ENCODE peak calls at places on chromosome 11, in six cellular contexts. X, W, P, G, D and S are unnamed samples.

GRCh38 chr11:17014321-17014773 is at the start of gene PLEKHA7:
- DNase-seq in X (no peak), W (no peak), P (peak; percentile 34), G (no peak), D (no peak), S (no peak)

GRCh38 chr11:36264011-36264410 is 25.2 kb downstream of the COMMD9 start:
- DNase-seq in X (no peak), W (no peak), P (no peak), G (no peak), D (no peak), S (no peak)

GRCh38 chr11:11669447-11669846 is 47.6 kb upstream of the GALNT18 start:
- DNase-seq in X (no peak), W (no peak), P (no peak), G (no peak), D (no peak), S (no peak)

GRCh38 chr11:73945396-73945795 is 5.4 kb upstream of the DNAJB13 start:
- DNase-seq in X (no peak), W (no peak), P (no peak), G (no peak), D (no peak), S (no peak)

GRCh38 chr11:132123449-132123848 is 753.0 kb downstream of the NTM start:
- DNase-seq in X (no peak), W (no peak), P (no peak), G (no peak), D (no peak), S (no peak)

GRCh38 chr11:70191495-70192140 is 11.5 kb upstream of the FADD start:
- DNase-seq in X (peak; percentile 54), W (no peak), P (peak; percentile 87), G (peak; percentile 26), D (peak; percentile 90), S (peak; percentile 67)

GRCh38 chr11:82732348-82732733 is 1.3 kb downstream of the FAM181B start:
- DNase-seq in X (no peak), W (no peak), P (no peak), G (no peak), D (no peak), S (no peak)

GRCh38 chr11:88345408-88345807 is 7.9 kb upstream of the CTSC start:
- DNase-seq in X (no peak), W (no peak), P (no peak), G (no peak), D (no peak), S (peak; percentile 67)

GRCh38 chr11:10502770-10503169 is 38.2 kb downstream of the RNF141 start:
- DNase-seq in X (no peak), W (no peak), P (no peak), G (no peak), D (no peak), S (no peak)

GRCh38 chr11:133086518-133086917 is 445.8 kb downstream of the OPCML start:
- DNase-seq in X (no peak), W (no peak), P (no peak), G (no peak), D (no peak), S (no peak)

GRCh38 chr11:106306942-106307341 is 229.5 kb downstream of the AASDHPPT start:
- DNase-seq in X (no peak), W (no peak), P (no peak), G (no peak), D (no peak), S (peak; percentile 15)

GRCh38 chr11:125001073-125001764 is 47.2 kb downstream of the CCDC15 start:
- DNase-seq in X (no peak), W (no peak), P (no peak), G (no peak), D (no peak), S (no peak)

GRCh38 chr11:57356179-57356757 is 18.1 kb downstream of the P2RX3 start:
- DNase-seq in X (no peak), W (no peak), P (no peak), G (no peak), D (no peak), S (no peak)

GRCh38 chr11:37450613-37451012 is 852.6 kb upstream of the RAG2 start:
- DNase-seq in X (no peak), W (no peak), P (no peak), G (no peak), D (no peak), S (peak; percentile 15)

GRCh38 chr11:82732734-82733443 is 775 bp downstream of the FAM181B start:
- DNase-seq in X (peak; percentile 6), W (no peak), P (no peak), G (no peak), D (no peak), S (no peak)

GRCh38 chr11:7555067-7555699 is 41.4 kb downstream of the PPFIBP2 start:
- DNase-seq in X (no peak), W (no peak), P (peak; percentile 85), G (no peak), D (peak; percentile 76), S (peak; percentile 17)

GRCh38 chr11:75434051-75434450 is 1.0 kb upstream of the KLHL35 start:
- DNase-seq in X (no peak), W (no peak), P (no peak), G (no peak), D (no peak), S (no peak)

GRCh38 chr11:115498354-115498753 is 5.9 kb downstream of the CADM1 start:
- DNase-seq in X (no peak), W (no peak), P (no peak), G (no peak), D (no peak), S (no peak)

GRCh38 chr11:82765466-82766034 is 31.9 kb upstream of the FAM181B start:
- DNase-seq in X (no peak), W (no peak), P (no peak), G (no peak), D (no peak), S (no peak)

GRCh38 chr11:134460881-134461280 is 48.8 kb upstream of the B3GAT1 start:
- DNase-seq in X (no peak), W (no peak), P (no peak), G (no peak), D (no peak), S (no peak)

GRCh38 chr11:72238492-72239295 is 5.3 kb downstream of the PHOX2A start:
- DNase-seq in X (no peak), W (no peak), P (no peak), G (no peak), D (no peak), S (no peak)

GRCh38 chr11:71372693-71373657 is 75.2 kb downstream of the DHCR7 start:
- DNase-seq in X (no peak), W (no peak), P (no peak), G (no peak), D (no peak), S (peak; percentile 43)

DNA sequence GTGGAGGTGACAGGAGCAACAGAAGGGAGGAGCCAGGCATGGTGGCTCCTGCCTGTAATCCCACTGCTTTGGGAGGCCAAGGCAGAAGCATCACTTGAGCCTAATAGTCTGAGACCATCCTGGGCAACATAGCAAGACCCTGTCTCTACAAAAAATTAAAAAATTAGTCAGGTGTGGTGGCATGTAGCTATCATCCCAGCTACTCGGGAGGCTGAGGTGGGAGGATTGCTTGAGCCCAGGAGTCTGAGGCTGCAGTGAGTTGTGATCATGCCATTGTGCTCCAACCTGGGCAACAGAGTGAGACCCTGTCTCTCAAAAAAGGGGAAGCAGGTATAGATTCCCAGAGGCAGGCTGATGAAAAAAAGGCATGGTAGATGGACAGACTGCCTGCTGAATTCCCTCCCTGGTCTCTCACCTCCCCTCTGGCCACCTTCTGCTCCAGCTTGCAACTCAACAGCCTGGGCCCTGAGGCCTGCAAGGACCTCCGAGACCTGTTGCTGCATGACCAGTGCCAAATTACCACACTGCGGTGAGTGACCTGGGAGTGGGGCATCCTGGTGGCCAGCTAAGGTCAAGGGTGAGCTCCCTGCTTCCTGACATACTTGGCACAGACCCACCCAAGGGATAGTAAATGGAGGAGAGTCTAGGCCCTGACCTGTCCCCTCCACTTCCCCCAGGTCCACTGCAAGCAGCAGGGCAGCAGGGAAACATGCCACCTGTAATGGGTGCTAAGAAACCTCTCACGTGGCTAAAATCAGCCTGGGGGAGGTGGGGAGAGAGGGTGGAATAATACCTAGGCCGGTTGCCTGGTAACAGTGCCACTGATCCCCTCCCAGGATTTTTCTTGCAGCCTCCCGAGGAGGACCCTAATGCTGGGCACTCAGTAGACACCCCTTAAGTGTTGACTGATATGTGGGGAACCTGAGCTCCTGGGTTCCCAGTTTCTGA is 4.3 kb upstream of the NHERF4 start:
- DNase-seq in X (no peak), W (no peak), P (no peak), G (no peak), D (no peak), S (no peak)
- H3K4me3 ChIP-seq in X (no peak overlapping the region), W (no peak overlapping the region), P (no peak overlapping the region), G (no peak overlapping the region), D (no peak overlapping the region), S (no peak overlapping the region)

DNA sequence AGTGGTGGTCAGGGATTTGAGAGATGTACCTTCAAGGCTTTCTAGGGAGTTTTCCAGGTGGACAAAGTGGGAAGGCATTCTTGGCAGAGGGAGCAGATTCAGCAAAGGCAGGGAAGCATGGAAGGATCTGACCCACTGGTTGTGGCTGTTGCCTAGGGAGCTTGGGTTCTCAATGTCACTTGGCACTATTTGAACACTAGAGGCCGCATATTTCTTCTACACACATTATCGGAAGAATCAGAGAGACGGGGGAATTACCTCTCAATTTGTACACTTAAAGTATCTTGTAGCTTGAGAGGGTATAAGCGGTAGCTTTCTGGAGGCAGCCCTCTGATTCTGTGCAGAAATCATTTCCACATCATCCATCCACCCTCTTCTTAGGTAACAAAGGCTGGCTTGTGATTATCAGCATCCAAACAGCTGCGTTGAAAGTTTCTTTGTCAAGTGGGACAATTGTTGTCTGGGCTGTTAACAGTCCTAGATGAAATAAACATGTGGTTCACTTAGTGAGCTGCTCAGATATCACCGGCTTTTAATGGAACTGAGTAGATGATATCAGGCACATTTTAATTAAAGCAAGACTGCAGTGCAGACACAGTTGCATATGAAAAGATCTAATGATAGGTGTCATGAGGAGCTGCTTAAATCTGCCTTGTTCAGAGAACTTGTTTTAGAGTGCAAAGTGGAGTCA is 2.6 kb downstream of the NELL1 start:
- DNase-seq in X (no peak), W (no peak), P (no peak), G (no peak), D (no peak), S (no peak)
- TF ChIP-seq CTCF in X (no peak), W (no peak), P (no peak), G (no peak), D (no peak), S (peak; percentile 10)

GRCh38 chr11:108906826-108907225 is 242.0 kb downstream of the DDX10 start:
- DNase-seq in X (peak; percentile 56), W (no peak), P (no peak), G (no peak), D (no peak), S (no peak)
- H3K4me3 ChIP-seq in X (no peak overlapping the region), W (no peak overlapping the region), P (no peak overlapping the region), G (no peak overlapping the region), D (no peak overlapping the region), S (no peak overlapping the region)

GRCh38 chr11:120182790-120183491 is 27.9 kb upstream of the OAF start:
- DNase-seq in X (no peak), W (no peak), P (peak; percentile 49), G (no peak), D (peak; percentile 66), S (peak; percentile 37)
- TF ChIP-seq CTCF in X (peak; percentile 34), W (no peak), P (no peak), G (peak; percentile 11), D (peak; percentile 51), S (peak; percentile 44)

DNA sequence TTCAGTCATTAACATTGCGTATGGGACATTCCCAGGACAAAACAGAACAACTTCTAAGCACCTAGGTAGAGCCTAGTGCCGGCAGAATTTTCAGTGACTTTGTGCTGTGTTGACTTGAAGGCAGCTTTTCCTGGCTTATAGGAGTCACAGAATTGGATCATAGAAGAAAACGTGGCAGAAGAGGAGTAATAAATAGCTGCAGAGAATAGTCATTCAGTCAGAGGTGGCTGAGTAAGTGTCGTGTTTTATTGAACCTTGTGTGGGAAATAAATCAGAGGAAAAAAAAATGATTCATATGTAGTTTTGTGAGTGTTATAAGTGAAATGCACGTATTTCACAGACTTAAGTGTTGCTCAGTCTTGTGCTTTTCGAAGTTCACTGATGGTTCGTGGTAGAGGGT is 2.1 kb downstream of the BARX2 start:
- DNase-seq in X (no peak), W (no peak), P (no peak), G (no peak), D (no peak), S (no peak)
- H3K4me3 ChIP-seq in X (no peak overlapping the region), W (no peak overlapping the region), P (no peak overlapping the region), G (no peak overlapping the region), D (no peak overlapping the region), S (no peak overlapping the region)